ENCODE peak calls at places on chromosome 17, in six cellular contexts. One of them, this sample, is unnamed.
A peak's percentile ranks its signal among the peaks of the same experiment; 100 is the strongest.

GRCh38 chr17:358491-359133 is 6.0 kb upstream of the RPH3AL start:
- DNase-seq in fibroblast of mammary gland: no peak
- DNase-seq in A673: no peak
- DNase-seq in astrocyte of the spinal cord: no peak
- DNase-seq in dorsolateral prefrontal cortex: no peak
- DNase-seq in A549: no peak
- DNase-seq in this sample: no peak

GRCh38 chr17:81256616-81257015 is 17.5 kb downstream of the NDUFAF8 start:
- DNase-seq in fibroblast of mammary gland: peak; percentile 86
- DNase-seq in A673: no peak
- DNase-seq in astrocyte of the spinal cord: no peak
- DNase-seq in dorsolateral prefrontal cortex: no peak
- DNase-seq in A549: peak; percentile 48
- DNase-seq in this sample: peak; percentile 19

GRCh38 chr17:49180998-49181635 is 29.3 kb downstream of the GNGT2 start:
- DNase-seq in fibroblast of mammary gland: no peak
- DNase-seq in A673: no peak
- DNase-seq in astrocyte of the spinal cord: no peak
- DNase-seq in dorsolateral prefrontal cortex: no peak
- DNase-seq in A549: no peak
- DNase-seq in this sample: no peak

GRCh38 chr17:2482218-2482617 is 29.5 kb downstream of the METTL16 start:
- DNase-seq in fibroblast of mammary gland: no peak
- DNase-seq in A673: peak; percentile 7
- DNase-seq in astrocyte of the spinal cord: no peak
- DNase-seq in dorsolateral prefrontal cortex: no peak
- DNase-seq in A549: no peak
- DNase-seq in this sample: no peak

GRCh38 chr17:77327566-77328463 is 187.0 kb downstream of the SEC14L1 start:
- DNase-seq in fibroblast of mammary gland: no peak
- DNase-seq in A673: no peak
- DNase-seq in astrocyte of the spinal cord: no peak
- DNase-seq in dorsolateral prefrontal cortex: peak; percentile 41
- DNase-seq in A549: no peak
- DNase-seq in this sample: no peak

GRCh38 chr17:72266099-72266852 is 145.5 kb downstream of the SOX9 start:
- DNase-seq in fibroblast of mammary gland: no peak
- DNase-seq in A673: no peak
- DNase-seq in astrocyte of the spinal cord: no peak
- DNase-seq in dorsolateral prefrontal cortex: no peak
- DNase-seq in A549: no peak
- DNase-seq in this sample: no peak

GRCh38 chr17:42399121-42399520 is 10.9 kb upstream of the STAT3 start:
- DNase-seq in fibroblast of mammary gland: no peak
- DNase-seq in A673: no peak
- DNase-seq in astrocyte of the spinal cord: no peak
- DNase-seq in dorsolateral prefrontal cortex: no peak
- DNase-seq in A549: no peak
- DNase-seq in this sample: no peak

GRCh38 chr17:76561799-76562268 is 22.0 kb downstream of the PRCD start:
- DNase-seq in fibroblast of mammary gland: peak; percentile 49
- DNase-seq in A673: no peak
- DNase-seq in astrocyte of the spinal cord: peak; percentile 23
- DNase-seq in dorsolateral prefrontal cortex: no peak
- DNase-seq in A549: no peak
- DNase-seq in this sample: peak; percentile 89

GRCh38 chr17:41539979-41540701 is 12.0 kb upstream of the KRT19 start:
- DNase-seq in fibroblast of mammary gland: no peak
- DNase-seq in A673: no peak
- DNase-seq in astrocyte of the spinal cord: no peak
- DNase-seq in dorsolateral prefrontal cortex: no peak
- DNase-seq in A549: no peak
- DNase-seq in this sample: no peak

GRCh38 chr17:49915670-49916069 is 53.3 kb upstream of the DLX4 start:
- DNase-seq in fibroblast of mammary gland: no peak
- DNase-seq in A673: no peak
- DNase-seq in astrocyte of the spinal cord: no peak
- DNase-seq in dorsolateral prefrontal cortex: no peak
- DNase-seq in A549: no peak
- DNase-seq in this sample: no peak

GRCh38 chr17:41665566-41666335 is 22.9 kb upstream of the EIF1 start:
- DNase-seq in fibroblast of mammary gland: peak; percentile 76
- DNase-seq in A673: peak; percentile 81
- DNase-seq in astrocyte of the spinal cord: peak; percentile 80
- DNase-seq in dorsolateral prefrontal cortex: peak; percentile 94
- DNase-seq in A549: peak; percentile 89
- DNase-seq in this sample: peak; percentile 72

GRCh38 chr17:42913981-42914617 is 13.5 kb downstream of the G6PC1 start:
- DNase-seq in fibroblast of mammary gland: no peak
- DNase-seq in A673: no peak
- DNase-seq in astrocyte of the spinal cord: no peak
- DNase-seq in dorsolateral prefrontal cortex: no peak
- DNase-seq in A549: peak; percentile 19
- DNase-seq in this sample: no peak

GRCh38 chr17:5819921-5820685 is 235.8 kb upstream of the NLRP1 start:
- DNase-seq in fibroblast of mammary gland: no peak
- DNase-seq in A673: no peak
- DNase-seq in astrocyte of the spinal cord: no peak
- DNase-seq in dorsolateral prefrontal cortex: no peak
- DNase-seq in A549: no peak
- DNase-seq in this sample: no peak

GRCh38 chr17:80619535-80620235 is 75.0 kb downstream of the RPTOR start:
- DNase-seq in fibroblast of mammary gland: no peak
- DNase-seq in A673: no peak
- DNase-seq in astrocyte of the spinal cord: no peak
- DNase-seq in dorsolateral prefrontal cortex: no peak
- DNase-seq in A549: peak; percentile 39
- DNase-seq in this sample: no peak

GRCh38 chr17:61416211-61416539 is 16.5 kb downstream of the TBX2 start:
- DNase-seq in fibroblast of mammary gland: no peak
- DNase-seq in A673: no peak
- DNase-seq in astrocyte of the spinal cord: no peak
- DNase-seq in dorsolateral prefrontal cortex: no peak
- DNase-seq in A549: no peak
- DNase-seq in this sample: no peak

GRCh38 chr17:2237960-2238359 is 65.6 kb downstream of the SMG6 start:
- DNase-seq in fibroblast of mammary gland: no peak
- DNase-seq in A673: no peak
- DNase-seq in astrocyte of the spinal cord: no peak
- DNase-seq in dorsolateral prefrontal cortex: no peak
- DNase-seq in A549: no peak
- DNase-seq in this sample: peak; percentile 65

GRCh38 chr17:59506907-59507726 is 58.3 kb upstream of the DHX40 start:
- DNase-seq in fibroblast of mammary gland: peak; percentile 53
- DNase-seq in A673: no peak
- DNase-seq in astrocyte of the spinal cord: no peak
- DNase-seq in dorsolateral prefrontal cortex: no peak
- DNase-seq in A549: no peak
- DNase-seq in this sample: peak; percentile 56

GRCh38 chr17:29138184-29138955 is 41.8 kb downstream of the MYO18A start:
- DNase-seq in fibroblast of mammary gland: peak; percentile 57
- DNase-seq in A673: no peak
- DNase-seq in astrocyte of the spinal cord: no peak
- DNase-seq in dorsolateral prefrontal cortex: no peak
- DNase-seq in A549: no peak
- DNase-seq in this sample: no peak

GRCh38 chr17:29138991-29139682 is 41.1 kb downstream of the MYO18A start:
- DNase-seq in fibroblast of mammary gland: no peak
- DNase-seq in A673: no peak
- DNase-seq in astrocyte of the spinal cord: no peak
- DNase-seq in dorsolateral prefrontal cortex: no peak
- DNase-seq in A549: no peak
- DNase-seq in this sample: no peak

GRCh38 chr17:29140051-29140582 is 40.1 kb downstream of the MYO18A start:
- DNase-seq in fibroblast of mammary gland: peak; percentile 69
- DNase-seq in A673: peak; percentile 42
- DNase-seq in astrocyte of the spinal cord: peak; percentile 63
- DNase-seq in dorsolateral prefrontal cortex: no peak
- DNase-seq in A549: no peak
- DNase-seq in this sample: peak; percentile 63

GRCh38 chr17:29141484-29141835 is 38.7 kb downstream of the MYO18A start:
- DNase-seq in fibroblast of mammary gland: no peak
- DNase-seq in A673: no peak
- DNase-seq in astrocyte of the spinal cord: no peak
- DNase-seq in dorsolateral prefrontal cortex: no peak
- DNase-seq in A549: no peak
- DNase-seq in this sample: no peak

GRCh38 chr17:29140631-29141483 is 39.3 kb downstream of the MYO18A start:
- DNase-seq in fibroblast of mammary gland: no peak
- DNase-seq in A673: peak; percentile 39
- DNase-seq in astrocyte of the spinal cord: no peak
- DNase-seq in dorsolateral prefrontal cortex: no peak
- DNase-seq in A549: no peak
- DNase-seq in this sample: no peak
- H3K4me3 ChIP-seq in fibroblast of mammary gland: peak overlapping the region; percentile 49
- H3K4me3 ChIP-seq in A673: no peak overlapping the region
- H3K4me3 ChIP-seq in astrocyte of the spinal cord: peak overlapping the region; percentile 10
- H3K4me3 ChIP-seq in dorsolateral prefrontal cortex: peak overlapping the region; percentile 37
- H3K4me3 ChIP-seq in A549: no peak overlapping the region
- H3K4me3 ChIP-seq in this sample: peak overlapping the region; percentile 66

GRCh38 chr17:45320931-45321461 is 4.2 kb upstream of the MAP3K14 start:
- DNase-seq in fibroblast of mammary gland: peak; percentile 97
- DNase-seq in A673: peak; percentile 78
- DNase-seq in astrocyte of the spinal cord: peak; percentile 98
- DNase-seq in dorsolateral prefrontal cortex: no peak
- DNase-seq in A549: peak; percentile 93
- DNase-seq in this sample: peak; percentile 97
- TF ChIP-seq CTCF in fibroblast of mammary gland: no peak
- TF ChIP-seq CTCF in A673: no peak
- TF ChIP-seq CTCF in astrocyte of the spinal cord: no peak
- TF ChIP-seq CTCF in dorsolateral prefrontal cortex: no peak
- TF ChIP-seq CTCF in A549: no peak
- TF ChIP-seq CTCF in this sample: peak; percentile 25

DNA sequence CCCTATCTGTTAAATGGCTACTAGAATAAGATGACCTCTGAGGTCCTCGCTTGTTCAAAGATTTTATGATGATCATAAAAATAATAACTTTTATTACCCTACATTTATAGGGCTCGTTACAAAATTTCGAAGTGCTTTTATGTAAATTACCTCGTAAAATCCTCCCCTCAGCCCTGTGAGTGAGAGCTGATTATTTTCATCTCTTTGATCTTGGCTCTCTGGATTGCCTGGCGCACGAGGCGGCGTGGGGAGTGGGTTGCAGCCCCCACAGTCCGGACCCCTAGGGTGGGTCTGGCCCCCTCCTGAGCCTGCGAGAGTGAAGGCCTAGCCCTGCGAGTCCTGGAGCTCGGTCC is 1.6 kb downstream of the SDK2 start:
- DNase-seq in fibroblast of mammary gland: no peak
- DNase-seq in A673: no peak
- DNase-seq in astrocyte of the spinal cord: no peak
- DNase-seq in dorsolateral prefrontal cortex: no peak
- DNase-seq in A549: no peak
- DNase-seq in this sample: no peak
- H3K4me3 ChIP-seq in fibroblast of mammary gland: peak overlapping the region; percentile 44
- H3K4me3 ChIP-seq in A673: peak overlapping the region; percentile 46
- H3K4me3 ChIP-seq in astrocyte of the spinal cord: no peak overlapping the region
- H3K4me3 ChIP-seq in dorsolateral prefrontal cortex: peak overlapping the region; percentile 61
- H3K4me3 ChIP-seq in A549: peak overlapping the region; percentile 59
- H3K4me3 ChIP-seq in this sample: no peak overlapping the region

DNA sequence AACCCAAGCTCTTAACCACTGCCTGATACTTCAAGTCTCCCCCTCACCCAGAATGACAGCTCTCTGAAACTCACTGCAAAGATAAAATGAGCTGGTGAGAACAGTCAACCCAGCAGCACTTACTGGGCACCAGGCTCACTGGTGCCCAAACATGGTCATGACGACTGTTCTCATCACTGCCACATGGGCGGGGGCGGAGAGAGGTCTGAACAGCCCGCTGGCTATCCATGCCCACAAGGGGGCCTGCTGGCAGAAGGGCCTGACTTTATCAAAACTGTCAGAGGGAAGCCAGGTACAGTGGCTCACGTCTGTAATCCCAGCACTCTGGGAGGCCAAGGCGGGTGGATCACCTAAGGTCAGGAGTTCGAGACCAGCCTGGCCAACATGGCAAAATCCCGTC is 4.0 kb downstream of the MYBBP1A start:
- DNase-seq in fibroblast of mammary gland: peak; percentile 20
- DNase-seq in A673: peak; percentile 33
- DNase-seq in astrocyte of the spinal cord: no peak
- DNase-seq in dorsolateral prefrontal cortex: no peak
- DNase-seq in A549: peak; percentile 62
- DNase-seq in this sample: no peak
- TF ChIP-seq CTCF in fibroblast of mammary gland: no peak
- TF ChIP-seq CTCF in A673: no peak
- TF ChIP-seq CTCF in astrocyte of the spinal cord: no peak
- TF ChIP-seq CTCF in dorsolateral prefrontal cortex: no peak
- TF ChIP-seq CTCF in A549: peak; percentile 6
- TF ChIP-seq CTCF in this sample: no peak

GRCh38 chr17:15947331-15947730 is 2.4 kb downstream of the ADORA2B start:
- DNase-seq in fibroblast of mammary gland: peak; percentile 72
- DNase-seq in A673: no peak
- DNase-seq in astrocyte of the spinal cord: no peak
- DNase-seq in dorsolateral prefrontal cortex: no peak
- DNase-seq in A549: no peak
- DNase-seq in this sample: peak; percentile 21
- H3K4me3 ChIP-seq in fibroblast of mammary gland: peak overlapping the region; percentile 67
- H3K4me3 ChIP-seq in A673: no peak overlapping the region
- H3K4me3 ChIP-seq in astrocyte of the spinal cord: peak overlapping the region; percentile 63
- H3K4me3 ChIP-seq in dorsolateral prefrontal cortex: peak overlapping the region; percentile 55
- H3K4me3 ChIP-seq in A549: no peak overlapping the region
- H3K4me3 ChIP-seq in this sample: no peak overlapping the region

GRCh38 chr17:57727776-57728175 is 17.3 kb downstream of the CCDC182 start:
- DNase-seq in fibroblast of mammary gland: no peak
- DNase-seq in A673: no peak
- DNase-seq in astrocyte of the spinal cord: no peak
- DNase-seq in dorsolateral prefrontal cortex: no peak
- DNase-seq in A549: no peak
- DNase-seq in this sample: no peak
- TF ChIP-seq CTCF in fibroblast of mammary gland: no peak
- TF ChIP-seq CTCF in A673: no peak
- TF ChIP-seq CTCF in astrocyte of the spinal cord: no peak
- TF ChIP-seq CTCF in dorsolateral prefrontal cortex: no peak
- TF ChIP-seq CTCF in A549: no peak
- TF ChIP-seq CTCF in this sample: no peak